ENCODE peak calls at places on chromosomes 3 and 15, in eight cellular contexts. O is lower lobe of right lung; F is mammary epithelial cell; E is CD8-positive, alpha-beta T cell; C is AG10803; V is cardiac fibroblast; T is brain microvascular endothelial cell; G is gastrocnemius medialis. U is an unnamed sample.

GRCh38 chr3:20682573-20682972 is 496.6 kb upstream of the SGO1 start:
- DNase-seq in O (no peak), F (no peak), E (no peak), C (no peak), V (peak), T (peak), G (no peak), U (no peak)

GRCh38 chr3:59438492-59438891 is 388.7 kb upstream of the CFAP20DC start:
- DNase-seq in O (no peak), F (peak), E (no peak), C (no peak), V (no peak), T (no peak), G (no peak), U (no peak)

GRCh38 chr3:171873561-171873960 is 30.4 kb downstream of the TMEM212 start:
- DNase-seq in O (no peak), F (no peak), E (no peak), C (peak), V (peak), T (peak), G (no peak), U (no peak)

GRCh38 chr3:195155842-195156241 is 115.1 kb downstream of the XXYLT1 start:
- DNase-seq in O (no peak), F (no peak), E (no peak), C (no peak), V (no peak), T (no peak), G (no peak), U (no peak)

GRCh38 chr3:17039579-17039978 is 154.8 kb downstream of the PLCL2 start:
- DNase-seq in O (no peak), F (peak), E (no peak), C (peak), V (peak), T (peak), G (no peak), U (peak)

GRCh38 chr3:146970236-146970635 is 365.1 kb upstream of the PLSCR5 start:
- DNase-seq in O (no peak), F (no peak), E (no peak), C (peak), V (no peak), T (no peak), G (no peak), U (no peak)

GRCh38 chr3:80006315-80006714 is 238.5 kb upstream of the ROBO1 start:
- DNase-seq in O (no peak), F (no peak), E (no peak), C (no peak), V (no peak), T (no peak), G (no peak), U (no peak)

GRCh38 chr3:74273091-74273490 is 341.4 kb downstream of the CNTN3 start:
- DNase-seq in O (no peak), F (peak), E (no peak), C (peak), V (peak), T (no peak), G (no peak), U (no peak)

GRCh38 chr15:79007066-79007465 is 62.2 kb upstream of the CTSH start:
- DNase-seq in O (peak), F (no peak), E (no peak), C (peak), V (peak), T (peak), G (peak), U (no peak)

GRCh38 chr3:38560284-38560683 is 64.1 kb downstream of the EXOG start:
- DNase-seq in O (peak), F (no peak), E (no peak), C (no peak), V (no peak), T (no peak), G (no peak), U (no peak)

GRCh38 chr3:40397912-40398311 is 10.9 kb downstream of the ENTPD3 start:
- DNase-seq in O (no peak), F (no peak), E (no peak), C (no peak), V (no peak), T (no peak), G (no peak), U (no peak)

GRCh38 chr3:128054363-128054762 is 2.1 kb downstream of the SEC61A1 start:
- DNase-seq in O (no peak), F (peak), E (no peak), C (peak), V (peak), T (peak), G (peak), U (no peak)

GRCh38 chr15:37101634-37102314 is 1.4 kb upstream of the MEIS2 start:
- DNase-seq in O (peak), F (peak), E (no peak), C (peak), V (peak), T (no peak), G (no peak), U (no peak)

DNA sequence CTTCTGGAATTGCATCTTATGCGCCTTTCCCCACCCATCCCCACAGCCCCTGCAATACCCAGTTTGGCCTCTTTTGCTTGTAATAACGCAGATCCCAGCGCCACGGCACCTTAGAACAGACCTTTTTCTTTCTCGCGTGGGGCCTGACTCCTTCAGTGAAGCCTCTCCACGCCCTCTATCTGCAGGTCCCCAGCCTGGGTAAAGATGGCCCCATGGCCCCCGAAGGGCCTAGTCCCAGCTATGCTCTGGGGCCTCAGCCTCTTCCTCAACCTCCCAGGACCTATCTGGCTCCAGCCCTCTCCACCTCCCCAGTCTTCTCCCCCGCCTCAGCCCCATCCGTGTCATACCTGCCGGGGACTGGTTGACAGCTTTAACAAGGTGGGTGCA is 594 bp downstream of the CRELD1 start:
- DNase-seq in O (no peak), F (no peak), E (no peak), C (no peak), V (no peak), T (peak), G (no peak), U (no peak)
- TF ChIP-seq CTCF in O (no peak), F (no peak), E (peak), C (peak), V (peak), T (peak), G (peak), U (peak)

GRCh38 chr3:143972495-143973351 is 1.1 kb downstream of the DIPK2A start:
- DNase-seq in O (peak), F (peak), E (peak), C (peak), V (peak), T (peak), G (peak), U (peak)
- TF ChIP-seq CTCF in O (peak), F (peak), E (peak), C (peak), V (peak), T (peak), G (peak), U (peak)

GRCh38 chr3:126083138-126083445 is 832 bp downstream of the SLC41A3 start:
- DNase-seq in O (no peak), F (no peak), E (no peak), C (no peak), V (peak), T (no peak), G (no peak), U (no peak)

GRCh38 chr3:126085276-126085675 is 1.4 kb upstream of the SLC41A3 start:
- DNase-seq in O (no peak), F (no peak), E (no peak), C (no peak), V (no peak), T (no peak), G (no peak), U (no peak)

GRCh38 chr3:126084667-126085180 is 800 bp upstream of the SLC41A3 start:
- DNase-seq in O (no peak), F (no peak), E (no peak), C (no peak), V (no peak), T (no peak), G (no peak), U (no peak)

GRCh38 chr3:126083511-126083912 is 412 bp downstream of the SLC41A3 start:
- DNase-seq in O (peak), F (peak), E (peak), C (peak), V (peak), T (no peak), G (no peak), U (no peak)

GRCh38 chr3:126083913-126084514 is at the start of gene SLC41A3:
- DNase-seq in O (peak), F (peak), E (peak), C (peak), V (peak), T (peak), G (peak), U (peak)
- TF ChIP-seq CTCF in O (peak), F (no peak), E (peak), C (peak), V (peak), T (peak), G (peak), U (peak)

DNA sequence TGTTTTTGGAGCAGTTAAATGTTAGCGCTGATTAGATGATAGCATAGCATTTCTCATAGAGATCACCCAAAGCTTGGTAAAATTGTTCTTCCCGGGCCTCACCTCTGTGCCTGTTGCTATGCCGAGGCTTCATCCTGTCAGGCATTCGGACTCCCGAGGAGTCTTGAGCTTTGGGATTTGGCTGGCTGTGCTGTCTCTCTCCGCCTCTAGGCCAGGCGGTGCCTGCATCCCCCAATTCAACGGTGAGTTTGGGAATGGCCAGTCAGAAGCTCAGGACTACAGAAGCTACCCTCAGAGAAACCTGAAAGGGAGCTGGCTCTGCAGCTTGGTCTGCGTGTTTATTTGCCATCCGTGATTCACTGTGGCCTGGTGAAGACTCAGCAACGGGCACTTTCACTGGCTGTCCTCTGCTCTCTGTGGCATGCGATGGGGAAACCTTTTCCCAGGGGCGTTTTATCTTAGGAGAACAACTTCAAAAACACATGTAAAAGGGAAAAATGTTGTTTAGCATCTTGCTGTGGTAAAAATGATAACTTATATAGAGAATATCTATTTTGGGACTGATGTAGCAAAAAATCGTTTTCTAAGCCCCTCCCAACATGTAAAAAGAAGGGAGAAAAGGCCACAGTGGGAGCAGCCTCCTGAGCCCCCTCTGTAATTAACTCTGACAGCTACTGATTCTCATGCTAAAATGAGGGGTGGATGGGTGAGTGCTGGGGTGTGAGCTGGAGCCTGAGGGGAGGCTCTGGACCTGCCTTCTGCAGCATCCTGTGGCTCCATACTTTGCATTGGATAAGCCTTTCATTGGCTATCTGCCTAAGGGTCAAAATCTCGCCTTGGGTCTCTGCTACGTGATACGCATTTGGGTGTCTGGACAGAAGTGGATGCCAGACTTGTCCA is 103.3 kb upstream of the KLHL25 start:
- DNase-seq in O (no peak), F (no peak), E (no peak), C (no peak), V (no peak), T (no peak), G (no peak), U (no peak)
- TF ChIP-seq CTCF in O (no peak), F (no peak), E (no peak), C (no peak), V (no peak), T (no peak), G (no peak), U (no peak)

U was measured in AG04450.